ENCODE peak calls at places on chromosomes 6 and 20, in five cellular contexts. R is activated CD4-positive, alpha-beta T cell treated with anti-CD3 and anti-CD28 coated beads, Interleukin-2, amount 50 U/mL, for 48 hours; U is stimulated activated CD8-positive, alpha-beta memory T cell treated with anti-CD3 and anti-CD28 coated beads, Interleukin-15, amount 100 ng/mL, for 1 hour; S is iPS-NIHi11; T is fibroblast of mammary gland. V is an unnamed sample.

GRCh38 chr6:163897669-163898068 is 483.2 kb downstream of the QKI start:
- DNase-seq in R (no peak), U (no peak), S (no peak), T (peak), V (no peak)

GRCh38 chr6:148445620-148446019 is 103.0 kb downstream of the SASH1 start:
- DNase-seq in R (no peak), U (no peak), S (no peak), T (peak), V (no peak)

GRCh38 chr20:33099842-33100538 is 20.5 kb downstream of the BPIFB4 start:
- DNase-seq in R (no peak), U (no peak), S (no peak), T (no peak), V (no peak)

GRCh38 chr6:135906542-135906941 is 55.0 kb downstream of the PDE7B start:
- DNase-seq in R (no peak), U (no peak), S (no peak), T (peak), V (no peak)

GRCh38 chr20:58876437-58876836 is 23.9 kb downstream of the GNAS start:
- DNase-seq in R (no peak), U (no peak), S (no peak), T (no peak), V (no peak)

GRCh38 chr6:38352636-38353035 is 287.1 kb downstream of the BTBD9 start:
- DNase-seq in R (no peak), U (no peak), S (no peak), T (no peak), V (no peak)

GRCh38 chr6:85273870-85274269 is 176.0 kb upstream of the NT5E start:
- DNase-seq in R (no peak), U (no peak), S (no peak), T (peak), V (no peak)

GRCh38 chr6:136608991-136609390 is 58.8 kb upstream of the MAP7 start:
- DNase-seq in R (no peak), U (no peak), S (no peak), T (peak), V (no peak)

GRCh38 chr6:137033828-137034227 is 10.9 kb downstream of the IL20RA start:
- DNase-seq in R (peak), U (peak), S (no peak), T (no peak), V (no peak)

GRCh38 chr6:89313006-89313405 is 2.1 kb downstream of the GABRR2 start:
- DNase-seq in R (no peak), U (no peak), S (no peak), T (peak), V (no peak)

GRCh38 chr20:23235173-23236027 is 115.2 kb upstream of the NXT1 start:
- DNase-seq in R (peak), U (no peak), S (peak), T (peak), V (no peak)

GRCh38 chr6:9914951-9915350 is 499.9 kb downstream of the TFAP2A start:
- DNase-seq in R (no peak), U (no peak), S (no peak), T (no peak), V (no peak)

GRCh38 chr6:35319346-35320030 is 21.9 kb downstream of the DEF6 start:
- DNase-seq in R (no peak), U (no peak), S (no peak), T (no peak), V (peak)

GRCh38 chr20:19015890-19016465 is 196.5 kb upstream of the SLC24A3 start:
- DNase-seq in R (no peak), U (no peak), S (no peak), T (no peak), V (peak)

GRCh38 chr20:55174635-55175034 is 699.2 kb downstream of the DOK5 start:
- DNase-seq in R (no peak), U (no peak), S (no peak), T (no peak), V (no peak)

GRCh38 chr6:5401845-5402738 is 140.8 kb downstream of the FARS2 start:
- DNase-seq in R (no peak), U (no peak), S (no peak), T (peak), V (no peak)

GRCh38 chr20:48147326-48147725 is 362.0 kb upstream of the SULF2 start:
- DNase-seq in R (no peak), U (no peak), S (no peak), T (no peak), V (no peak)

GRCh38 chr6:154615483-154616025 is 105.1 kb upstream of the CNKSR3 start:
- DNase-seq in R (no peak), U (no peak), S (peak), T (peak), V (no peak)

GRCh38 chr20:38548356-38549083 is 32.5 kb upstream of the ADIG start:
- DNase-seq in R (no peak), U (no peak), S (no peak), T (no peak), V (no peak)

GRCh38 chr6:81897793-81898192 is 145.3 kb upstream of the TENT5A start:
- DNase-seq in R (no peak), U (no peak), S (no peak), T (peak), V (no peak)

GRCh38 chr6:147311218-147311617 is 107.0 kb downstream of the STXBP5 start:
- DNase-seq in R (no peak), U (no peak), S (no peak), T (peak), V (no peak)

GRCh38 chr6:119960065-119960464 is 610.5 kb upstream of the MAN1A1 start:
- DNase-seq in R (no peak), U (no peak), S (no peak), T (no peak), V (no peak)

GRCh38 chr20:8527998-8528397 is 395.9 kb downstream of the PLCB1 start:
- DNase-seq in R (no peak), U (no peak), S (no peak), T (peak), V (no peak)

GRCh38 chr6:43256670-43257664 is 13.7 kb downstream of the TTBK1 start:
- DNase-seq in R (peak), U (no peak), S (no peak), T (no peak), V (no peak)

GRCh38 chr6:14207493-14207892 is 89.9 kb downstream of the CD83 start:
- DNase-seq in R (no peak), U (no peak), S (no peak), T (peak), V (no peak)

GRCh38 chr6:148999921-149000589 is 253.2 kb downstream of the UST start:
- DNase-seq in R (no peak), U (no peak), S (no peak), T (peak), V (no peak)

GRCh38 chr6:169988769-169989550 is 237.5 kb downstream of the ERMARD start:
- DNase-seq in R (no peak), U (no peak), S (no peak), T (no peak), V (peak)

GRCh38 chr6:113994934-113995342 is 24.0 kb upstream of the HDAC2 start:
- DNase-seq in R (no peak), U (no peak), S (peak), T (peak), V (no peak)

GRCh38 chr20:10427060-10427692 is 6.8 kb downstream of the MKKS start:
- DNase-seq in R (peak), U (peak), S (peak), T (peak), V (no peak)

GRCh38 chr6:33815854-33816253 is 12.1 kb upstream of the MLN start:
- DNase-seq in R (no peak), U (no peak), S (peak), T (peak), V (no peak)

GRCh38 chr6:112117554-112117953 is 30.2 kb downstream of the FAM229B start:
- DNase-seq in R (no peak), U (no peak), S (no peak), T (peak), V (no peak)

GRCh38 chr6:38504996-38505395 is 134.7 kb downstream of the BTBD9 start:
- DNase-seq in R (no peak), U (no peak), S (no peak), T (no peak), V (no peak)

GRCh38 chr6:119540417-119540816 is 190.9 kb upstream of the MAN1A1 start:
- DNase-seq in R (no peak), U (no peak), S (no peak), T (no peak), V (no peak)

GRCh38 chr20:37336369-37337207 is 9.4 kb upstream of the SRC start:
- DNase-seq in R (peak), U (no peak), S (peak), T (peak), V (no peak)